ENCODE peak calls at places on chromosome 18, in eight cellular contexts. One of them, this sample, is unnamed.

GRCh38 chr18:7603259-7604000 is 36.3 kb downstream of the PTPRM start:
- DNase-seq in astrocyte of the cerebellum: no peak
- DNase-seq in DND-41: no peak
- DNase-seq in neural crest cell: no peak
- DNase-seq in tibial artery: no peak
- DNase-seq in mammary epithelial cell: no peak
- DNase-seq in neural progenitor cell: peak
- DNase-seq in HFFc6: no peak
- DNase-seq in this sample: no peak

GRCh38 chr18:13136056-13136688 is 82.4 kb upstream of the LDLRAD4 start:
- DNase-seq in neural progenitor cell: peak
- DNase-seq in neural crest cell: no peak
- DNase-seq in mammary epithelial cell: peak
- DNase-seq in HFFc6: no peak
- DNase-seq in astrocyte of the cerebellum: peak
- DNase-seq in DND-41: peak
- DNase-seq in tibial artery: no peak
- DNase-seq in this sample: no peak

GRCh38 chr18:4125246-4125938 is 329.7 kb downstream of the DLGAP1 start:
- DNase-seq in DND-41: no peak
- DNase-seq in HFFc6: no peak
- DNase-seq in tibial artery: no peak
- DNase-seq in neural crest cell: no peak
- DNase-seq in astrocyte of the cerebellum: peak
- DNase-seq in mammary epithelial cell: no peak
- DNase-seq in neural progenitor cell: peak
- DNase-seq in this sample: no peak

GRCh38 chr18:39732918-39733317 is 2167.3 kb upstream of the CELF4 start:
- DNase-seq in neural crest cell: no peak
- DNase-seq in DND-41: no peak
- DNase-seq in HFFc6: no peak
- DNase-seq in mammary epithelial cell: no peak
- DNase-seq in astrocyte of the cerebellum: no peak
- DNase-seq in tibial artery: no peak
- DNase-seq in neural progenitor cell: no peak
- DNase-seq in this sample: no peak

GRCh38 chr18:657311-657997 is at the start of gene TYMS:
- DNase-seq in DND-41: peak
- DNase-seq in HFFc6: peak
- DNase-seq in astrocyte of the cerebellum: no peak
- DNase-seq in neural crest cell: peak
- DNase-seq in tibial artery: no peak
- DNase-seq in mammary epithelial cell: peak
- DNase-seq in neural progenitor cell: peak
- DNase-seq in this sample: no peak

GRCh38 chr18:35634376-35634775 is 52.8 kb downstream of the GALNT1 start:
- DNase-seq in tibial artery: no peak
- DNase-seq in mammary epithelial cell: no peak
- DNase-seq in HFFc6: no peak
- DNase-seq in neural crest cell: no peak
- DNase-seq in DND-41: no peak
- DNase-seq in neural progenitor cell: no peak
- DNase-seq in astrocyte of the cerebellum: no peak
- DNase-seq in this sample: no peak

GRCh38 chr18:38019292-38019691 is 453.7 kb upstream of the CELF4 start:
- DNase-seq in neural progenitor cell: peak
- DNase-seq in neural crest cell: no peak
- DNase-seq in tibial artery: no peak
- DNase-seq in astrocyte of the cerebellum: no peak
- DNase-seq in mammary epithelial cell: no peak
- DNase-seq in HFFc6: no peak
- DNase-seq in DND-41: no peak
- DNase-seq in this sample: no peak

GRCh38 chr18:22349317-22349898 is 68.3 kb downstream of the CTAGE1 start:
- DNase-seq in neural crest cell: no peak
- DNase-seq in HFFc6: no peak
- DNase-seq in tibial artery: no peak
- DNase-seq in mammary epithelial cell: no peak
- DNase-seq in astrocyte of the cerebellum: no peak
- DNase-seq in DND-41: no peak
- DNase-seq in neural progenitor cell: peak
- DNase-seq in this sample: no peak

GRCh38 chr18:75691483-75691882 is 264.0 kb upstream of the SMIM21 start:
- DNase-seq in neural progenitor cell: no peak
- DNase-seq in mammary epithelial cell: no peak
- DNase-seq in DND-41: no peak
- DNase-seq in HFFc6: no peak
- DNase-seq in tibial artery: no peak
- DNase-seq in astrocyte of the cerebellum: no peak
- DNase-seq in neural crest cell: no peak
- DNase-seq in this sample: no peak

GRCh38 chr18:39675358-39675757 is 2109.8 kb upstream of the CELF4 start:
- DNase-seq in neural crest cell: no peak
- DNase-seq in astrocyte of the cerebellum: peak
- DNase-seq in mammary epithelial cell: no peak
- DNase-seq in DND-41: no peak
- DNase-seq in neural progenitor cell: no peak
- DNase-seq in HFFc6: peak
- DNase-seq in tibial artery: no peak
- DNase-seq in this sample: no peak

GRCh38 chr18:57619881-57620280 is 1.8 kb downstream of the NARS1 start:
- DNase-seq in neural progenitor cell: no peak
- DNase-seq in DND-41: no peak
- DNase-seq in astrocyte of the cerebellum: no peak
- DNase-seq in HFFc6: no peak
- DNase-seq in tibial artery: no peak
- DNase-seq in mammary epithelial cell: no peak
- DNase-seq in neural crest cell: no peak
- DNase-seq in this sample: no peak

GRCh38 chr18:80245781-80246655 is 1.3 kb downstream of the PARD6G start:
- DNase-seq in mammary epithelial cell: peak
- DNase-seq in neural crest cell: peak
- DNase-seq in HFFc6: no peak
- DNase-seq in astrocyte of the cerebellum: no peak
- DNase-seq in neural progenitor cell: peak
- DNase-seq in tibial artery: no peak
- DNase-seq in DND-41: no peak
- DNase-seq in this sample: no peak

GRCh38 chr18:79862562-79862961 is 64.8 kb downstream of the KCNG2 start:
- DNase-seq in neural progenitor cell: no peak
- DNase-seq in astrocyte of the cerebellum: no peak
- DNase-seq in DND-41: no peak
- DNase-seq in neural crest cell: no peak
- DNase-seq in tibial artery: no peak
- DNase-seq in mammary epithelial cell: no peak
- DNase-seq in HFFc6: no peak
- DNase-seq in this sample: no peak

GRCh38 chr18:36349552-36349951 is 52.0 kb downstream of the FHOD3 start:
- DNase-seq in tibial artery: no peak
- DNase-seq in neural progenitor cell: no peak
- DNase-seq in mammary epithelial cell: no peak
- DNase-seq in astrocyte of the cerebellum: no peak
- DNase-seq in neural crest cell: no peak
- DNase-seq in DND-41: no peak
- DNase-seq in HFFc6: no peak
- DNase-seq in this sample: no peak

DNA sequence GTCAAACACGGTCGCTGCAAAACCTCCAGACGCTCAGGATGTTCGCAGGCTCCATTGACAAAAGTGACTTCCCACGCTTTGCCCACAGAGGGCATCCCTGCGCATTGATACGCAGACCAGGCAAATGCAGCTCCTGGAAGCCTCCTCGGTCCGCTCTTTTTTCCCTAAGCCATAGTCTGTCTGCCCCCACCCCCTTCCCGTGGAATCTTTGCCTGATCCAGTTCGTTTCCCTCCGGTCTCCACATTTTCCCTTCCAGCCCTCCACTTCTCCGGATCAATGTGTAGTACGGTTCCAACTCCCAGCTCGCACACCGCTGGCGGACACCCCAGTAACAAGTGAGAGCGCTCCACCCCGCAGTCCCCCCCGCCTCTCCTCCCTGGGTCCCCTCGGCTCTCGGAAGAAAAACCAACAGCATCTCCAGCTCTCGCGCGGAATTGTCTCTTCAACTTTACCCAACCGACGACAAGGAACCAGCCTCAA is at the start of gene DCC:
- DNase-seq in HFFc6: no peak
- DNase-seq in DND-41: no peak
- DNase-seq in neural crest cell: peak
- DNase-seq in neural progenitor cell: peak
- DNase-seq in astrocyte of the cerebellum: peak
- DNase-seq in mammary epithelial cell: peak
- DNase-seq in tibial artery: no peak
- DNase-seq in this sample: no peak
- TF ChIP-seq CTCF in HFFc6: no peak
- TF ChIP-seq CTCF in DND-41: no peak
- TF ChIP-seq CTCF in neural crest cell: peak
- TF ChIP-seq CTCF in neural progenitor cell: peak
- TF ChIP-seq CTCF in astrocyte of the cerebellum: peak
- TF ChIP-seq CTCF in mammary epithelial cell: peak
- TF ChIP-seq CTCF in tibial artery: peak
- TF ChIP-seq CTCF in this sample: peak

GRCh38 chr18:10269226-10269625 is 185.2 kb upstream of the APCDD1 start:
- DNase-seq in HFFc6: no peak
- DNase-seq in mammary epithelial cell: no peak
- DNase-seq in astrocyte of the cerebellum: no peak
- DNase-seq in tibial artery: no peak
- DNase-seq in neural progenitor cell: no peak
- DNase-seq in neural crest cell: no peak
- DNase-seq in DND-41: no peak
- DNase-seq in this sample: no peak

GRCh38 chr18:10264260-10264659 is 190.2 kb upstream of the APCDD1 start:
- DNase-seq in neural crest cell: no peak
- DNase-seq in tibial artery: no peak
- DNase-seq in DND-41: no peak
- DNase-seq in astrocyte of the cerebellum: no peak
- DNase-seq in neural progenitor cell: no peak
- DNase-seq in mammary epithelial cell: no peak
- DNase-seq in HFFc6: no peak
- DNase-seq in this sample: no peak

GRCh38 chr18:10270160-10270571 is 184.3 kb upstream of the APCDD1 start:
- DNase-seq in mammary epithelial cell: no peak
- DNase-seq in HFFc6: peak
- DNase-seq in DND-41: no peak
- DNase-seq in neural progenitor cell: no peak
- DNase-seq in tibial artery: peak
- DNase-seq in astrocyte of the cerebellum: peak
- DNase-seq in neural crest cell: no peak
- DNase-seq in this sample: no peak

GRCh38 chr18:10265560-10266235 is 188.7 kb upstream of the APCDD1 start:
- DNase-seq in HFFc6: peak
- DNase-seq in neural progenitor cell: no peak
- DNase-seq in DND-41: no peak
- DNase-seq in tibial artery: no peak
- DNase-seq in mammary epithelial cell: no peak
- DNase-seq in neural crest cell: no peak
- DNase-seq in astrocyte of the cerebellum: no peak
- DNase-seq in this sample: no peak

DNA sequence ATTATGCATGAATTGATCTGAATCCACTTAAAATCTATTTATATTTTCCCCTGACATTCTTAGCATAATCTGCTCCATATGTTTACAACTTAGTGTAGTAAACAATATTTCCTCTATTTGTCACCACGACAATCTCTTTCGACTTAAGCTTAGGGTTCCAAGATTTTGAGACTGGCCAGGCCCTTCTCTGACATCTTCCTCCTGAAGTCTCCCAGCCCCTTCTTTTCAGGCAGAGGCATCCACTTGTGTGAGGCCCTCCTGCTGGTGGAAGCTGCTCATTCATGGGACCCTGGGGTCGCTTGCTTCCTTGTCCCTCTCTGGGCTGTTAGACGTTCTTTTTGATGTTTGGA is 188.2 kb upstream of the APCDD1 start:
- DNase-seq in neural crest cell: no peak
- DNase-seq in astrocyte of the cerebellum: no peak
- DNase-seq in DND-41: no peak
- DNase-seq in HFFc6: no peak
- DNase-seq in tibial artery: no peak
- DNase-seq in mammary epithelial cell: no peak
- DNase-seq in neural progenitor cell: no peak
- DNase-seq in this sample: no peak
- TF ChIP-seq CTCF in neural crest cell: no peak
- TF ChIP-seq CTCF in astrocyte of the cerebellum: no peak
- TF ChIP-seq CTCF in DND-41: no peak
- TF ChIP-seq CTCF in HFFc6: no peak
- TF ChIP-seq CTCF in tibial artery: no peak
- TF ChIP-seq CTCF in mammary epithelial cell: no peak
- TF ChIP-seq CTCF in neural progenitor cell: no peak
- TF ChIP-seq CTCF in this sample: no peak

GRCh38 chr18:69000366-69000765 is 202.5 kb downstream of the CCDC102B start:
- DNase-seq in astrocyte of the cerebellum: no peak
- DNase-seq in neural crest cell: no peak
- DNase-seq in mammary epithelial cell: no peak
- DNase-seq in neural progenitor cell: no peak
- DNase-seq in tibial artery: no peak
- DNase-seq in DND-41: no peak
- DNase-seq in HFFc6: no peak
- DNase-seq in this sample: no peak

GRCh38 chr18:68997845-68998244 is 200.0 kb downstream of the CCDC102B start:
- DNase-seq in astrocyte of the cerebellum: no peak
- DNase-seq in HFFc6: no peak
- DNase-seq in DND-41: no peak
- DNase-seq in neural crest cell: no peak
- DNase-seq in tibial artery: no peak
- DNase-seq in mammary epithelial cell: no peak
- DNase-seq in neural progenitor cell: no peak
- DNase-seq in this sample: no peak

GRCh38 chr18:69002233-69002632 is 204.4 kb downstream of the CCDC102B start:
- DNase-seq in neural progenitor cell: peak
- DNase-seq in neural crest cell: no peak
- DNase-seq in mammary epithelial cell: no peak
- DNase-seq in tibial artery: no peak
- DNase-seq in DND-41: no peak
- DNase-seq in astrocyte of the cerebellum: no peak
- DNase-seq in HFFc6: no peak
- DNase-seq in this sample: no peak
- TF ChIP-seq CTCF in neural progenitor cell: peak
- TF ChIP-seq CTCF in neural crest cell: peak
- TF ChIP-seq CTCF in mammary epithelial cell: peak
- TF ChIP-seq CTCF in tibial artery: no peak
- TF ChIP-seq CTCF in DND-41: peak
- TF ChIP-seq CTCF in astrocyte of the cerebellum: peak
- TF ChIP-seq CTCF in HFFc6: peak
- TF ChIP-seq CTCF in this sample: peak

DNA sequence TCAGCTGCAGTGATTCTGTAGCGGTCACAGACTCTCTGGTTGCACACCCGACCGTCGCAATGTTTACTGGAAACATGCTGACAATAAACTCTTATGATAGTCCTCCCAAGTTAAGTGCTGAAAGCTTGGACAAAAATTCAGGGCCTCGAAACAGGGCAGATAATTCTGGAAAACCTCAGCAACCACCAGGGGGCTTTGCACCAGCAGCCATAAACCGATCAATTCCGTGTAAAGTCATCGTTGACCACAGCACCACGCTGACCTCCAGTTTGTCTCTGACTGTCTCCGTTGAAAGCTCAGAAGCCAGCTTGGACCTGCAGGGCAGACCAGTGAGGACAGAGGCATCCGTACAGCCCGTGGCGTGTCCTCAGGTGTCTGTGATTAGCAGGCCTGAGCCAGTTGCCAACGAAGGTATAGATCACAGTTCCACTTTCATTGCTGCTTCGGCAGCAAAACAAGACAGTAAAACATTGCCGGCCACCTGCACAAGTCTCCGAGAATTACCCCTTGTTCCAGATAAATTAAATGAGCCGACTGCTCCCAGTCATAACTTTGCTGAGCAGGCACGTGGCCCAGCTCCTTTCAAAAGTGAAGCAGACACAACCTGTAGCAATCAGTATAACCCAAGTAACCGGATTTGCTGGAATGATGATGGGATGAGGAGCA is 166.1 kb downstream of the ASXL3 start:
- DNase-seq in neural progenitor cell: no peak
- DNase-seq in DND-41: no peak
- DNase-seq in astrocyte of the cerebellum: no peak
- DNase-seq in tibial artery: no peak
- DNase-seq in mammary epithelial cell: no peak
- DNase-seq in neural crest cell: no peak
- DNase-seq in HFFc6: no peak
- DNase-seq in this sample: no peak
- TF ChIP-seq CTCF in neural progenitor cell: peak
- TF ChIP-seq CTCF in DND-41: no peak
- TF ChIP-seq CTCF in astrocyte of the cerebellum: no peak
- TF ChIP-seq CTCF in tibial artery: no peak
- TF ChIP-seq CTCF in mammary epithelial cell: no peak
- TF ChIP-seq CTCF in neural crest cell: peak
- TF ChIP-seq CTCF in HFFc6: no peak
- TF ChIP-seq CTCF in this sample: no peak

This sample was measured in AG09319.